ENCODE peak calls at places on chromosome 6, in six cellular contexts. One of them, this sample, is unnamed.

GRCh38 chr6:72832271-72832670 is 210.4 kb downstream of the KCNQ5 start:
- DNase-seq in AG09319: no peak
- DNase-seq in HFFc6: no peak
- DNase-seq in fibroblast of mammary gland: peak; percentile 31
- DNase-seq in mucosa of descending colon: no peak
- DNase-seq in IMR-90: no peak
- DNase-seq in this sample: no peak

GRCh38 chr6:107066697-107067659 is 39.0 kb downstream of the MTRES1 start:
- DNase-seq in AG09319: no peak
- DNase-seq in IMR-90: peak; percentile 46
- DNase-seq in mucosa of descending colon: no peak
- DNase-seq in HFFc6: no peak
- DNase-seq in fibroblast of mammary gland: no peak
- DNase-seq in this sample: no peak

GRCh38 chr6:65064844-65065243 is 642.2 kb downstream of the EYS start:
- DNase-seq in mucosa of descending colon: no peak
- DNase-seq in AG09319: no peak
- DNase-seq in IMR-90: no peak
- DNase-seq in fibroblast of mammary gland: no peak
- DNase-seq in HFFc6: no peak
- DNase-seq in this sample: no peak

GRCh38 chr6:28771401-28772267 is 152.2 kb downstream of the TRIM27 start:
- DNase-seq in mucosa of descending colon: no peak
- DNase-seq in IMR-90: no peak
- DNase-seq in AG09319: no peak
- DNase-seq in HFFc6: no peak
- DNase-seq in fibroblast of mammary gland: no peak
- DNase-seq in this sample: no peak

GRCh38 chr6:73263570-73263909 is 544 bp upstream of the KHDC1 start:
- DNase-seq in fibroblast of mammary gland: no peak
- DNase-seq in mucosa of descending colon: no peak
- DNase-seq in AG09319: no peak
- DNase-seq in IMR-90: no peak
- DNase-seq in HFFc6: no peak
- DNase-seq in this sample: no peak

GRCh38 chr6:34360556-34360955 is 31.9 kb downstream of the NUDT3 start:
- DNase-seq in AG09319: no peak
- DNase-seq in IMR-90: peak; percentile 80
- DNase-seq in HFFc6: peak; percentile 68
- DNase-seq in fibroblast of mammary gland: peak; percentile 31
- DNase-seq in mucosa of descending colon: no peak
- DNase-seq in this sample: peak; percentile 36

GRCh38 chr6:115551510-115551909 is 509.2 kb downstream of the FRK start:
- DNase-seq in fibroblast of mammary gland: no peak
- DNase-seq in AG09319: no peak
- DNase-seq in IMR-90: no peak
- DNase-seq in HFFc6: no peak
- DNase-seq in mucosa of descending colon: no peak
- DNase-seq in this sample: no peak

GRCh38 chr6:159184559-159184958 is 15.4 kb downstream of the FNDC1 start:
- DNase-seq in IMR-90: no peak
- DNase-seq in AG09319: no peak
- DNase-seq in HFFc6: peak; percentile 48
- DNase-seq in mucosa of descending colon: no peak
- DNase-seq in fibroblast of mammary gland: no peak
- DNase-seq in this sample: peak; percentile 47

GRCh38 chr6:130913119-130913518 is 85.9 kb downstream of the SMLR1 start:
- DNase-seq in IMR-90: no peak
- DNase-seq in mucosa of descending colon: no peak
- DNase-seq in AG09319: no peak
- DNase-seq in HFFc6: no peak
- DNase-seq in fibroblast of mammary gland: no peak
- DNase-seq in this sample: no peak

GRCh38 chr6:93036835-93037234 is 382.5 kb downstream of the EPHA7 start:
- DNase-seq in AG09319: no peak
- DNase-seq in HFFc6: no peak
- DNase-seq in IMR-90: peak; percentile 1
- DNase-seq in mucosa of descending colon: no peak
- DNase-seq in fibroblast of mammary gland: no peak
- DNase-seq in this sample: peak; percentile 59

GRCh38 chr6:160055813-160056212 is 65.8 kb upstream of the SLC22A1 start:
- DNase-seq in HFFc6: no peak
- DNase-seq in mucosa of descending colon: no peak
- DNase-seq in fibroblast of mammary gland: peak; percentile 59
- DNase-seq in IMR-90: no peak
- DNase-seq in AG09319: no peak
- DNase-seq in this sample: no peak

GRCh38 chr6:98634569-98634968 is 199.8 kb upstream of the POU3F2 start:
- DNase-seq in AG09319: no peak
- DNase-seq in HFFc6: no peak
- DNase-seq in fibroblast of mammary gland: no peak
- DNase-seq in mucosa of descending colon: no peak
- DNase-seq in IMR-90: no peak
- DNase-seq in this sample: no peak

GRCh38 chr6:108083349-108083748 is 8.8 kb upstream of the OSTM1 start:
- DNase-seq in AG09319: no peak
- DNase-seq in HFFc6: no peak
- DNase-seq in IMR-90: no peak
- DNase-seq in mucosa of descending colon: no peak
- DNase-seq in fibroblast of mammary gland: peak; percentile 8
- DNase-seq in this sample: peak; percentile 49

GRCh38 chr6:87742106-87742505 is 40.1 kb upstream of the AKIRIN2 start:
- DNase-seq in AG09319: no peak
- DNase-seq in mucosa of descending colon: no peak
- DNase-seq in IMR-90: no peak
- DNase-seq in HFFc6: no peak
- DNase-seq in fibroblast of mammary gland: no peak
- DNase-seq in this sample: no peak

GRCh38 chr6:129104131-129104530 is 221.2 kb downstream of the LAMA2 start:
- DNase-seq in AG09319: no peak
- DNase-seq in HFFc6: peak; percentile 39
- DNase-seq in mucosa of descending colon: no peak
- DNase-seq in IMR-90: peak; percentile 71
- DNase-seq in fibroblast of mammary gland: peak; percentile 78
- DNase-seq in this sample: peak; percentile 90

GRCh38 chr6:169807699-169808607 is 56.5 kb downstream of the ERMARD start:
- DNase-seq in IMR-90: no peak
- DNase-seq in AG09319: no peak
- DNase-seq in HFFc6: no peak
- DNase-seq in mucosa of descending colon: no peak
- DNase-seq in fibroblast of mammary gland: no peak
- DNase-seq in this sample: no peak

GRCh38 chr6:31620586-31621319 is at the start of gene PRRC2A:
- DNase-seq in HFFc6: no peak
- DNase-seq in fibroblast of mammary gland: no peak
- DNase-seq in AG09319: peak; percentile 97
- DNase-seq in IMR-90: peak; percentile 59
- DNase-seq in mucosa of descending colon: no peak
- DNase-seq in this sample: peak; percentile 61

GRCh38 chr6:83474309-83474708 is 38.0 kb upstream of the PRSS35 start:
- DNase-seq in HFFc6: no peak
- DNase-seq in fibroblast of mammary gland: peak; percentile 41
- DNase-seq in AG09319: no peak
- DNase-seq in mucosa of descending colon: no peak
- DNase-seq in IMR-90: peak; percentile 34
- DNase-seq in this sample: peak; percentile 12

GRCh38 chr6:112501705-112502104 is 154.6 kb downstream of the RFPL4B start:
- DNase-seq in AG09319: no peak
- DNase-seq in mucosa of descending colon: no peak
- DNase-seq in HFFc6: no peak
- DNase-seq in IMR-90: peak; percentile 80
- DNase-seq in fibroblast of mammary gland: peak; percentile 14
- DNase-seq in this sample: peak; percentile 68
- TF ChIP-seq CTCF in AG09319: no peak
- TF ChIP-seq CTCF in mucosa of descending colon: no peak
- TF ChIP-seq CTCF in HFFc6: no peak
- TF ChIP-seq CTCF in IMR-90: no peak
- TF ChIP-seq CTCF in fibroblast of mammary gland: no peak
- TF ChIP-seq CTCF in this sample: no peak

GRCh38 chr6:127190552-127190951 is 72.1 kb downstream of the RSPO3 start:
- DNase-seq in IMR-90: peak; percentile 61
- DNase-seq in mucosa of descending colon: no peak
- DNase-seq in HFFc6: peak; percentile 40
- DNase-seq in fibroblast of mammary gland: peak; percentile 72
- DNase-seq in AG09319: no peak
- DNase-seq in this sample: peak; percentile 80
- TF ChIP-seq CTCF in IMR-90: peak; percentile 59
- TF ChIP-seq CTCF in mucosa of descending colon: no peak
- TF ChIP-seq CTCF in HFFc6: peak; percentile 76
- TF ChIP-seq CTCF in fibroblast of mammary gland: peak; percentile 75
- TF ChIP-seq CTCF in AG09319: peak; percentile 64
- TF ChIP-seq CTCF in this sample: peak; percentile 70

GRCh38 chr6:13711726-13712484 is at the start of gene RANBP9:
- DNase-seq in fibroblast of mammary gland: peak; percentile 83
- DNase-seq in IMR-90: peak; percentile 86
- DNase-seq in mucosa of descending colon: peak; percentile 93
- DNase-seq in HFFc6: peak; percentile 75
- DNase-seq in AG09319: peak; percentile 81
- DNase-seq in this sample: peak; percentile 90
- TF ChIP-seq CTCF in fibroblast of mammary gland: no peak
- TF ChIP-seq CTCF in IMR-90: no peak
- TF ChIP-seq CTCF in mucosa of descending colon: no peak
- TF ChIP-seq CTCF in HFFc6: no peak
- TF ChIP-seq CTCF in AG09319: no peak
- TF ChIP-seq CTCF in this sample: no peak

GRCh38 chr6:43951063-43951755 is 176.0 kb downstream of the MRPL14 start:
- DNase-seq in AG09319: no peak
- DNase-seq in fibroblast of mammary gland: peak; percentile 35
- DNase-seq in IMR-90: no peak
- DNase-seq in HFFc6: no peak
- DNase-seq in mucosa of descending colon: peak; percentile 78
- DNase-seq in this sample: peak; percentile 43
- TF ChIP-seq CTCF in AG09319: peak; percentile 48
- TF ChIP-seq CTCF in fibroblast of mammary gland: peak; percentile 30
- TF ChIP-seq CTCF in IMR-90: peak; percentile 47
- TF ChIP-seq CTCF in HFFc6: peak; percentile 57
- TF ChIP-seq CTCF in mucosa of descending colon: peak; percentile 46
- TF ChIP-seq CTCF in this sample: peak; percentile 38

GRCh38 chr6:33140556-33140955 is 51.7 kb downstream of the COL11A2 start:
- DNase-seq in HFFc6: no peak
- DNase-seq in IMR-90: no peak
- DNase-seq in fibroblast of mammary gland: no peak
- DNase-seq in mucosa of descending colon: no peak
- DNase-seq in AG09319: no peak
- DNase-seq in this sample: no peak

GRCh38 chr6:33142501-33142900 is 49.8 kb downstream of the COL11A2 start:
- DNase-seq in HFFc6: no peak
- DNase-seq in mucosa of descending colon: no peak
- DNase-seq in IMR-90: no peak
- DNase-seq in AG09319: no peak
- DNase-seq in fibroblast of mammary gland: no peak
- DNase-seq in this sample: no peak

GRCh38 chr6:33139596-33140206 is 52.6 kb downstream of the COL11A2 start:
- DNase-seq in mucosa of descending colon: no peak
- DNase-seq in HFFc6: no peak
- DNase-seq in fibroblast of mammary gland: peak; percentile 25
- DNase-seq in IMR-90: no peak
- DNase-seq in AG09319: no peak
- DNase-seq in this sample: no peak

GRCh38 chr6:33144373-33144772 is 47.9 kb downstream of the COL11A2 start:
- DNase-seq in fibroblast of mammary gland: peak; percentile 37
- DNase-seq in mucosa of descending colon: no peak
- DNase-seq in IMR-90: no peak
- DNase-seq in HFFc6: no peak
- DNase-seq in AG09319: no peak
- DNase-seq in this sample: no peak

GRCh38 chr6:33143113-33143760 is 49.0 kb downstream of the COL11A2 start:
- DNase-seq in HFFc6: no peak
- DNase-seq in fibroblast of mammary gland: no peak
- DNase-seq in IMR-90: no peak
- DNase-seq in AG09319: no peak
- DNase-seq in mucosa of descending colon: no peak
- DNase-seq in this sample: no peak
- TF ChIP-seq CTCF in HFFc6: no peak
- TF ChIP-seq CTCF in fibroblast of mammary gland: no peak
- TF ChIP-seq CTCF in IMR-90: no peak
- TF ChIP-seq CTCF in AG09319: no peak
- TF ChIP-seq CTCF in mucosa of descending colon: no peak
- TF ChIP-seq CTCF in this sample: no peak

DNA sequence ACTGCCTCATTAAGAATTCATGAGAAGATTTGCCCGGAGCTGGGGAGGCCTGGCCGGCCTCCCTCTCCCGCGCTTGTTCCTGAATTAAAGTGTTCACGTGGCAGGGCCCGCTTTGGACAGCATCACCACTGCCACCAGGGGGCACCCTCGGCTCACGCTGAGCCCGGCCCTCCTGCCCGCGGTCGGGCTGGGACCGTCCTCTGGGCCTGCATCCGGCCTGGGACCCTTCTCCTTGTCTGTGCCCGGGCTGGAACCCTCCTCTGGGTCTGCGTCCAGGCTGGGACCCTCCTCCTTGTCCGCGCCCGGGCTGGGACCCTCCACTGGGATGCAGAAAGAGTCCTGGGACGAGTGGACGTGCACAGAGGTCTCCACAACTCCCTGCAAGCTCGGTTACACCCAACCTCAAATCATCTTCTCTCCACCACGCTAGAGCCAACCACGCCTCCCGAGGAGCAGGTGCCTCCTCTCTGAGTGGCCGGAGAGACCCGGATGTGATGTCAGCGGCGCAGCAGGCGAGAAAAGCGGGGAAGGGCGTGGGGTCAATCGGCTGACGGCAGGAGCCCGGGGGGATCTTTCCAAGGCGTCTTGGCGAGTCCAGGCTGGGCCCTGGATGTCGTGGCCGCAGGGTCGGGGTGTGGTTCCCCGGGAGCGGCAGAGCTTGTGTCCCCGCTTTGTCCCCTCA is 50.9 kb upstream of the DACT2 start:
- DNase-seq in mucosa of descending colon: peak; percentile 77
- DNase-seq in HFFc6: no peak
- DNase-seq in AG09319: no peak
- DNase-seq in fibroblast of mammary gland: peak; percentile 33
- DNase-seq in IMR-90: no peak
- DNase-seq in this sample: peak; percentile 50
- TF ChIP-seq CTCF in mucosa of descending colon: peak; percentile 77
- TF ChIP-seq CTCF in HFFc6: peak; percentile 55
- TF ChIP-seq CTCF in AG09319: no peak
- TF ChIP-seq CTCF in fibroblast of mammary gland: peak; percentile 57
- TF ChIP-seq CTCF in IMR-90: no peak
- TF ChIP-seq CTCF in this sample: peak; percentile 62

DNA sequence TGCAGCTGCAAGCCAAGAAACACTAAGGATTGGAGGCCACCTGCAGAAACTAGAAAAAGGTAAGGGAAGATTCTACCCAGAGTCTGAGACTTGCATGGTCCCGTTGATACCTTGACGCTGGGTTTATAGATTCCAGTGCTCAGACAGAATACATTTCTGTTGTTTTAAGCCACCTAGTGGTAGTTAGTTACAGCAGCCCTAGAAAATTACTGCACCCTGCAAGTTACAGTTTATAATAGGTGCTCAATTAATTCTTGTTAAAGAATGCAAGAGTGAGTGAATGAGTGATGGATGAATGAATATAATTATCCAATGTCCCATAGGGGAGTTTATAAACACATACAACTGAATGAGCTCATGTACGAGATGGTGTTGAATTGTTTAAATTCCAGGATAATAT is 453.1 kb upstream of the SLC35B3 start:
- DNase-seq in IMR-90: no peak
- DNase-seq in AG09319: no peak
- DNase-seq in fibroblast of mammary gland: no peak
- DNase-seq in HFFc6: no peak
- DNase-seq in mucosa of descending colon: no peak
- DNase-seq in this sample: no peak
- TF ChIP-seq CTCF in IMR-90: no peak
- TF ChIP-seq CTCF in AG09319: peak; percentile 34
- TF ChIP-seq CTCF in fibroblast of mammary gland: peak; percentile 11
- TF ChIP-seq CTCF in HFFc6: peak; percentile 59
- TF ChIP-seq CTCF in mucosa of descending colon: no peak
- TF ChIP-seq CTCF in this sample: peak; percentile 11